ENCODE peak calls at places on chromosomes 11 and 22, in nine cellular contexts. One of them, this sample, is unnamed.

GRCh38 chr11:884578-885070 is 26.0 kb downstream of the CHID1 start:
- DNase-seq in coronary artery: no peak
- DNase-seq in lung: no peak
- DNase-seq in GM20000: no peak
- DNase-seq in esophagus muscularis mucosa: no peak
- DNase-seq in breast epithelium: no peak
- DNase-seq in Panc1: no peak
- DNase-seq in tibial nerve: no peak
- DNase-seq in heart right ventricle: no peak
- DNase-seq in this sample: no peak

GRCh38 chr11:10429526-10429925 is 25.5 kb upstream of the AMPD3 start:
- DNase-seq in coronary artery: no peak
- DNase-seq in lung: no peak
- DNase-seq in GM20000: no peak
- DNase-seq in esophagus muscularis mucosa: no peak
- DNase-seq in breast epithelium: no peak
- DNase-seq in Panc1: no peak
- DNase-seq in tibial nerve: no peak
- DNase-seq in heart right ventricle: no peak
- DNase-seq in this sample: no peak

GRCh38 chr22:46501701-46502100 is 35.7 kb downstream of the CELSR1 start:
- DNase-seq in coronary artery: no peak
- DNase-seq in lung: no peak
- DNase-seq in GM20000: no peak
- DNase-seq in esophagus muscularis mucosa: no peak
- DNase-seq in breast epithelium: no peak
- DNase-seq in Panc1: no peak
- DNase-seq in tibial nerve: no peak
- DNase-seq in heart right ventricle: no peak
- DNase-seq in this sample: no peak

GRCh38 chr22:28999510-29000224 is 62.0 kb downstream of the C22orf31 start:
- DNase-seq in coronary artery: no peak
- DNase-seq in lung: no peak
- DNase-seq in GM20000: no peak
- DNase-seq in esophagus muscularis mucosa: no peak
- DNase-seq in breast epithelium: no peak
- DNase-seq in Panc1: no peak
- DNase-seq in tibial nerve: no peak
- DNase-seq in heart right ventricle: no peak
- DNase-seq in this sample: no peak

GRCh38 chr11:97961431-97961830 is 1059.3 kb upstream of the CNTN5 start:
- DNase-seq in coronary artery: no peak
- DNase-seq in lung: no peak
- DNase-seq in GM20000: no peak
- DNase-seq in esophagus muscularis mucosa: no peak
- DNase-seq in breast epithelium: no peak
- DNase-seq in Panc1: no peak
- DNase-seq in tibial nerve: no peak
- DNase-seq in heart right ventricle: no peak
- DNase-seq in this sample: no peak

GRCh38 chr11:393219-394033 is 583 bp upstream of the PKP3 start:
- DNase-seq in coronary artery: no peak
- DNase-seq in lung: no peak
- DNase-seq in GM20000: no peak
- DNase-seq in esophagus muscularis mucosa: no peak
- DNase-seq in breast epithelium: peak
- DNase-seq in Panc1: no peak
- DNase-seq in tibial nerve: no peak
- DNase-seq in heart right ventricle: no peak
- DNase-seq in this sample: no peak

GRCh38 chr11:42065199-42065598 is 605.7 kb upstream of the LRRC4C start:
- DNase-seq in coronary artery: no peak
- DNase-seq in lung: no peak
- DNase-seq in GM20000: no peak
- DNase-seq in esophagus muscularis mucosa: no peak
- DNase-seq in breast epithelium: no peak
- DNase-seq in Panc1: no peak
- DNase-seq in tibial nerve: no peak
- DNase-seq in heart right ventricle: no peak
- DNase-seq in this sample: no peak

GRCh38 chr11:43619863-43620505 is 60.6 kb upstream of the HSD17B12 start:
- DNase-seq in coronary artery: no peak
- DNase-seq in lung: no peak
- DNase-seq in GM20000: no peak
- DNase-seq in esophagus muscularis mucosa: no peak
- DNase-seq in breast epithelium: no peak
- DNase-seq in Panc1: no peak
- DNase-seq in tibial nerve: no peak
- DNase-seq in heart right ventricle: no peak
- DNase-seq in this sample: no peak

GRCh38 chr11:116641561-116642045 is 131.2 kb downstream of the BUD13 start:
- DNase-seq in coronary artery: peak
- DNase-seq in lung: peak
- DNase-seq in GM20000: peak
- DNase-seq in esophagus muscularis mucosa: peak
- DNase-seq in breast epithelium: no peak
- DNase-seq in Panc1: peak
- DNase-seq in tibial nerve: no peak
- DNase-seq in heart right ventricle: peak
- DNase-seq in this sample: no peak

GRCh38 chr11:111193924-111194490 is 51.5 kb upstream of the POU2AF2 start:
- DNase-seq in coronary artery: no peak
- DNase-seq in lung: no peak
- DNase-seq in GM20000: no peak
- DNase-seq in esophagus muscularis mucosa: no peak
- DNase-seq in breast epithelium: no peak
- DNase-seq in Panc1: no peak
- DNase-seq in tibial nerve: no peak
- DNase-seq in heart right ventricle: no peak
- DNase-seq in this sample: no peak

GRCh38 chr11:104813532-104813931 is 84.7 kb downstream of the CASP12 start:
- DNase-seq in coronary artery: no peak
- DNase-seq in lung: no peak
- DNase-seq in GM20000: no peak
- DNase-seq in esophagus muscularis mucosa: no peak
- DNase-seq in breast epithelium: no peak
- DNase-seq in Panc1: no peak
- DNase-seq in tibial nerve: no peak
- DNase-seq in heart right ventricle: no peak
- DNase-seq in this sample: no peak

GRCh38 chr22:19523240-19524169 is 705 bp downstream of the CLDN5 start:
- DNase-seq in coronary artery: no peak
- DNase-seq in lung: no peak
- DNase-seq in GM20000: peak
- DNase-seq in esophagus muscularis mucosa: no peak
- DNase-seq in breast epithelium: no peak
- DNase-seq in Panc1: no peak
- DNase-seq in tibial nerve: no peak
- DNase-seq in heart right ventricle: no peak
- DNase-seq in this sample: no peak

GRCh38 chr11:44319170-44319551 is 9.2 kb upstream of the ALX4 start:
- DNase-seq in coronary artery: no peak
- DNase-seq in lung: no peak
- DNase-seq in GM20000: no peak
- DNase-seq in esophagus muscularis mucosa: no peak
- DNase-seq in breast epithelium: no peak
- DNase-seq in Panc1: no peak
- DNase-seq in tibial nerve: no peak
- DNase-seq in heart right ventricle: no peak
- DNase-seq in this sample: no peak

GRCh38 chr11:115623021-115623451 is 118.8 kb upstream of the CADM1 start:
- DNase-seq in coronary artery: peak
- DNase-seq in lung: peak
- DNase-seq in GM20000: no peak
- DNase-seq in esophagus muscularis mucosa: no peak
- DNase-seq in breast epithelium: no peak
- DNase-seq in Panc1: peak
- DNase-seq in tibial nerve: peak
- DNase-seq in heart right ventricle: peak
- DNase-seq in this sample: peak

GRCh38 chr11:46075168-46075567 is 46.1 kb downstream of the PHF21A start:
- DNase-seq in coronary artery: no peak
- DNase-seq in lung: no peak
- DNase-seq in GM20000: no peak
- DNase-seq in esophagus muscularis mucosa: no peak
- DNase-seq in breast epithelium: no peak
- DNase-seq in Panc1: peak
- DNase-seq in tibial nerve: no peak
- DNase-seq in heart right ventricle: no peak
- DNase-seq in this sample: no peak

GRCh38 chr22:43110444-43110926 is at the start of gene BIK:
- DNase-seq in coronary artery: no peak
- DNase-seq in lung: peak
- DNase-seq in GM20000: peak
- DNase-seq in esophagus muscularis mucosa: no peak
- DNase-seq in breast epithelium: peak
- DNase-seq in Panc1: no peak
- DNase-seq in tibial nerve: peak
- DNase-seq in heart right ventricle: no peak
- DNase-seq in this sample: no peak
- TF ChIP-seq CTCF in coronary artery: no peak
- TF ChIP-seq CTCF in lung: peak
- TF ChIP-seq CTCF in GM20000: no peak
- TF ChIP-seq CTCF in esophagus muscularis mucosa: no peak
- TF ChIP-seq CTCF in breast epithelium: no peak
- TF ChIP-seq CTCF in Panc1: no peak
- TF ChIP-seq CTCF in tibial nerve: peak
- TF ChIP-seq CTCF in heart right ventricle: peak
- TF ChIP-seq CTCF in this sample: no peak

DNA sequence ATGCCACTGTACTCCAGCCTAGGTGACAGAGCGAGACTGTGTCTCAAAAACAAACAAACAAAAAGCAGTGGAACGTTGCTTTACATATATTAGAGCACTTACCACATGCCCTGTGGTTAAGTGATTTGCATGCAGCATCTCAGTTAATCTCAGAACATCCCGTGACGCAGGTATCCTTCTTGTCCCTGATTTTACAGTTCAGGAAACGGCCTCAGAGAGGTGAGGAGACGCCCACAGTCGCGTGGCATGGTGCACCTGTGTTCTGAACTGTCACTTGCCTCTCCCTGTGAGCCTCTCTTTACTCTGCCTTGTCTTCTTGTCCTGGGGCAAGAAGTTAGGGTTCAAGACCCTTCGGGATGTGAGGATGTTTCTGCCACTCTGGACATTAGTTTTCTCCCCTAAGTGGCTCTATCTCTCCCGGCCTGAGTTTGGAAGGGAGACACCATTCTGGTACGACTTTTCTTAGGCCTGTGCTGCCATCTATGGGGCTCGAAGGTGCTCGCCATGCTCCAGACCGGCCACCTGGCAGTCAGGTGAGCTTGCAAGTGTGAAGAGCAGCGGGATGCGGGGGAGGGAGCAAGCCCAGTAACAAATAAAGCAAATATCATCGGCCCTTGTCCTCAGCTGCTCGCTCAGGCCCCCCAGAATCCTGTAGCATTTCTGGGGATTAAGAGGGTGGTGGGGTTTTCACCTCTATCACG is 25.6 kb downstream of the YWHAH start:
- DNase-seq in coronary artery: no peak
- DNase-seq in lung: peak
- DNase-seq in GM20000: peak
- DNase-seq in esophagus muscularis mucosa: no peak
- DNase-seq in breast epithelium: peak
- DNase-seq in Panc1: no peak
- DNase-seq in tibial nerve: peak
- DNase-seq in heart right ventricle: peak
- DNase-seq in this sample: no peak
- TF ChIP-seq CTCF in coronary artery: no peak
- TF ChIP-seq CTCF in lung: no peak
- TF ChIP-seq CTCF in GM20000: peak
- TF ChIP-seq CTCF in esophagus muscularis mucosa: peak
- TF ChIP-seq CTCF in breast epithelium: peak
- TF ChIP-seq CTCF in Panc1: no peak
- TF ChIP-seq CTCF in tibial nerve: no peak
- TF ChIP-seq CTCF in heart right ventricle: peak
- TF ChIP-seq CTCF in this sample: no peak

GRCh38 chr11:74321487-74322188 is 10.2 kb upstream of the P4HA3 start:
- DNase-seq in coronary artery: no peak
- DNase-seq in lung: no peak
- DNase-seq in GM20000: peak
- DNase-seq in esophagus muscularis mucosa: no peak
- DNase-seq in breast epithelium: no peak
- DNase-seq in Panc1: no peak
- DNase-seq in tibial nerve: peak
- DNase-seq in heart right ventricle: peak
- DNase-seq in this sample: no peak
- TF ChIP-seq CTCF in coronary artery: no peak
- TF ChIP-seq CTCF in lung: no peak
- TF ChIP-seq CTCF in GM20000: peak
- TF ChIP-seq CTCF in esophagus muscularis mucosa: peak
- TF ChIP-seq CTCF in breast epithelium: no peak
- TF ChIP-seq CTCF in Panc1: peak
- TF ChIP-seq CTCF in tibial nerve: no peak
- TF ChIP-seq CTCF in heart right ventricle: peak
- TF ChIP-seq CTCF in this sample: no peak

DNA sequence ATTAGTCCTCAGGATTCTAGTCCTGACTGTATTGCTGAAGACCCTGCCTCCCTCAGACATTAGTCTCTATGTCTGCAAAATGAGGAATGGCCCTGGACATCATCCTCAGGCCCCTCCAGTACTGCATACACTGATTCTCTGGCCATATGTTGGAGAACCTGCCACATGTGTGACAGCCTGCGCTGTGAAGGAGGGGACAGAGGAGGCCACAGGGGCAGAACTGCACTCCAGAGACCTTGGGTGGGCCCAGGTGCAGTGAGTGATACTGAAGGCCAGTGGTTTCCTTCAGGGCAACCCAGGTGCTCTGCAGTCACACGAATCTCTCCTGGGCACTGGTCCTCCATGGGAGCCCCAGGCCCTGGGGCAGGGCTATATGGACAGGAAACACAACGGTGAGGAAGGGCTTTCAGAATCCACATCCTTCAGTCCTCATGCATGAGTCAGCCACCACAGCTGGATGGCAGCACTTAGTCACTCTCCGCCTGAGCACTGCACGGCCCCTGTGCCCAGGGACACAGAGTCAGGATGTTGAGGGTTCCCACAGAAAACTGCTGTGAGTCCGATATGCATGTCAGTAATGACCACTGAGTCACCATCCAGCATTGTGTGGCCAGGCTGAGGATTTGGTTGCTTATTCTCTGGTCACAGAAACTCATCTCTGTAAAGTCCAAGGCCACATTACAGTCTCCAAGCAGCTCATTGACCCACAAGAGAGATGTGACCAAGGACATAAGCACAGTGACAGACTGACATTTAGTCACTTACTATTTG is 39.7 kb downstream of the ME3 start:
- DNase-seq in coronary artery: no peak
- DNase-seq in lung: no peak
- DNase-seq in GM20000: no peak
- DNase-seq in esophagus muscularis mucosa: no peak
- DNase-seq in breast epithelium: no peak
- DNase-seq in Panc1: peak
- DNase-seq in tibial nerve: no peak
- DNase-seq in heart right ventricle: no peak
- DNase-seq in this sample: no peak
- TF ChIP-seq CTCF in coronary artery: peak
- TF ChIP-seq CTCF in lung: no peak
- TF ChIP-seq CTCF in GM20000: no peak
- TF ChIP-seq CTCF in esophagus muscularis mucosa: peak
- TF ChIP-seq CTCF in breast epithelium: no peak
- TF ChIP-seq CTCF in Panc1: peak
- TF ChIP-seq CTCF in tibial nerve: no peak
- TF ChIP-seq CTCF in heart right ventricle: peak
- TF ChIP-seq CTCF in this sample: no peak

GRCh38 chr11:122910775-122911174 is 28.2 kb downstream of the JHY start:
- DNase-seq in coronary artery: no peak
- DNase-seq in lung: no peak
- DNase-seq in GM20000: no peak
- DNase-seq in esophagus muscularis mucosa: no peak
- DNase-seq in breast epithelium: no peak
- DNase-seq in Panc1: peak
- DNase-seq in tibial nerve: no peak
- DNase-seq in heart right ventricle: no peak
- DNase-seq in this sample: no peak
- TF ChIP-seq CTCF in coronary artery: no peak
- TF ChIP-seq CTCF in lung: no peak
- TF ChIP-seq CTCF in GM20000: no peak
- TF ChIP-seq CTCF in esophagus muscularis mucosa: no peak
- TF ChIP-seq CTCF in breast epithelium: no peak
- TF ChIP-seq CTCF in Panc1: peak
- TF ChIP-seq CTCF in tibial nerve: peak
- TF ChIP-seq CTCF in heart right ventricle: peak
- TF ChIP-seq CTCF in this sample: no peak

This sample was measured in omental fat pad.